ENCODE peak calls at places on chromosomes 16 and 17, in nine cellular contexts. R, Z, V, T, W, K, Y, U and A are unnamed samples.
A peak's percentile ranks its signal among the peaks of the same experiment; 100 is the strongest.

GRCh38 chr17:78278139-78278741 is 46.8 kb downstream of the TMEM235 start:
- DNase-seq in Y (no peak), T (no peak), V (no peak), K (no peak), W (no peak), Z (no peak), U (no peak), R (no peak), A (no peak)

GRCh38 chr16:49466881-49467280 is 93.3 kb downstream of the C16orf78 start:
- DNase-seq in V (no peak), T (no peak), K (no peak), R (no peak), Y (no peak), Z (no peak), W (no peak), U (no peak), A (no peak)

GRCh38 chr17:80187090-80187489 is 17.3 kb downstream of the CARD14 start:
- DNase-seq in Y (no peak), W (no peak), U (no peak), Z (no peak), T (no peak), R (peak; percentile 39), K (no peak), V (no peak), A (no peak)

GRCh38 chr16:89117239-89117974 is 23.8 kb downstream of the ACSF3 start:
- DNase-seq in T (no peak), R (no peak), U (no peak), Z (no peak), W (no peak), V (no peak), K (peak; percentile 51), Y (no peak), A (no peak)

GRCh38 chr16:85027968-85028637 is 508 bp downstream of the KIAA0513 start:
- DNase-seq in Z (peak; percentile 45), V (no peak), U (no peak), W (no peak), T (peak; percentile 17), R (no peak), Y (peak; percentile 37), K (no peak), A (no peak)

GRCh38 chr16:81480856-81481821 is 36.5 kb downstream of the CMIP start:
- DNase-seq in Z (peak; percentile 93), U (no peak), V (no peak), R (peak; percentile 50), T (peak; percentile 97), W (no peak), Y (peak; percentile 98), K (no peak), A (no peak)

GRCh38 chr16:25060920-25061319 is 45.8 kb upstream of the ARHGAP17 start:
- DNase-seq in K (no peak), Z (peak; percentile 47), W (no peak), T (peak; percentile 58), V (no peak), Y (peak; percentile 69), U (no peak), R (no peak), A (no peak)

GRCh38 chr17:8382052-8382879 is 727 bp downstream of the RPL26 start:
- DNase-seq in V (no peak), W (no peak), K (no peak), R (no peak), Y (no peak), T (peak; percentile 31), Z (no peak), U (no peak), A (no peak)

GRCh38 chr16:66988197-66988788 is at the start of gene CES4A:
- DNase-seq in R (peak; percentile 53), Z (no peak), K (no peak), Y (no peak), U (no peak), T (peak; percentile 38), V (no peak), W (no peak), A (no peak)

GRCh38 chr16:57345666-57346204 is 12.8 kb upstream of the CCL22 start:
- DNase-seq in Y (no peak), T (no peak), R (no peak), V (no peak), U (no peak), K (no peak), Z (no peak), W (no peak), A (no peak)

GRCh38 chr17:16516594-16517018 is 24.6 kb upstream of the LRRC75A start:
- DNase-seq in T (no peak), V (no peak), Y (no peak), Z (no peak), K (no peak), R (peak; percentile 44), W (peak; percentile 42), U (no peak), A (no peak)

GRCh38 chr17:72591500-72592241 is 470.9 kb downstream of the SOX9 start:
- DNase-seq in W (no peak), V (no peak), K (no peak), U (no peak), T (no peak), R (no peak), Y (no peak), Z (no peak), A (no peak)

GRCh38 chr16:28951410-28951943 is 740 bp downstream of the NFATC2IP start:
- DNase-seq in T (peak; percentile 59), Z (no peak), W (no peak), V (no peak), U (no peak), R (no peak), K (no peak), Y (peak; percentile 44), A (no peak)

GRCh38 chr17:62679866-62680377 is 52.5 kb downstream of the MRC2 start:
- DNase-seq in W (no peak), U (no peak), V (no peak), Y (no peak), Z (no peak), T (no peak), K (peak; percentile 80), R (no peak), A (no peak)

GRCh38 chr17:32610027-32610650 is 123.3 kb downstream of the CDK5R1 start:
- DNase-seq in W (no peak), V (no peak), U (no peak), K (no peak), Z (no peak), Y (no peak), T (no peak), R (no peak), A (no peak)

GRCh38 chr16:9761870-9762269 is 420.4 kb downstream of the GRIN2A start:
- DNase-seq in Z (no peak), Y (no peak), W (no peak), U (no peak), K (no peak), V (no peak), T (no peak), R (no peak), A (no peak)